ENCODE peak calls at places on chromosomes 2 and 18, in nine cellular contexts. P is fibroblast of pulmonary artery, T is hepatocyte, W is heart left ventricle, H is psoas muscle, V is lower lobe of right lung, Q is A549, I is astrocyte, N is esophagus squamous epithelium. F is an unnamed sample.

GRCh38 chr2:39194686-39195085 is 49.1 kb downstream of the CDKL4 start:
- DNase-seq in N (no peak), H (no peak), P (no peak), I (no peak), Q (no peak), T (no peak), V (no peak), W (no peak), F (no peak)

GRCh38 chr18:48897531-48897930 is 53.2 kb downstream of the SMAD7 start:
- DNase-seq in H (no peak), P (peak), W (no peak), Q (no peak), I (no peak), T (peak), V (no peak), N (no peak), F (no peak)

GRCh38 chr18:21998531-21998930 is 170.9 kb upstream of the GATA6 start:
- DNase-seq in W (peak), I (no peak), N (no peak), P (no peak), Q (no peak), H (no peak), T (peak), V (no peak), F (no peak)

GRCh38 chr18:24369420-24369819 is 28.2 kb downstream of the OSBPL1A start:
- DNase-seq in H (no peak), V (no peak), N (no peak), Q (no peak), W (no peak), I (peak), T (no peak), P (no peak), F (no peak)

GRCh38 chr2:236359426-236359825 is 95.2 kb upstream of the ASB18 start:
- DNase-seq in T (no peak), P (no peak), I (no peak), N (no peak), Q (no peak), W (no peak), H (no peak), V (no peak), F (no peak)

GRCh38 chr2:96768083-96768561 is 7.4 kb downstream of the CNNM4 start:
- DNase-seq in T (peak), V (no peak), Q (no peak), I (no peak), P (no peak), N (no peak), H (no peak), W (no peak), F (no peak)

GRCh38 chr2:96772903-96773675 is 12.4 kb downstream of the CNNM4 start:
- DNase-seq in I (no peak), V (no peak), N (no peak), P (no peak), Q (no peak), T (no peak), H (no peak), W (peak), F (no peak)

GRCh38 chr2:159450180-159450579 is 163.7 kb upstream of the WDSUB1 start:
- DNase-seq in T (no peak), I (no peak), W (no peak), N (no peak), Q (no peak), P (peak), V (no peak), H (no peak), F (no peak)

GRCh38 chr2:66694087-66694858 is 259.3 kb downstream of the MEIS1 start:
- DNase-seq in Q (no peak), W (no peak), T (peak), I (no peak), N (no peak), H (no peak), V (no peak), P (no peak), F (no peak)

GRCh38 chr2:238397381-238397780 is 29.3 kb upstream of the ASB1 start:
- DNase-seq in P (no peak), W (no peak), T (no peak), V (no peak), I (no peak), N (no peak), Q (no peak), H (no peak), F (no peak)

GRCh38 chr2:177553176-177553909 is 160.8 kb downstream of the AGPS start:
- DNase-seq in W (no peak), I (no peak), N (no peak), P (peak), T (peak), Q (no peak), H (no peak), V (no peak), F (no peak)

GRCh38 chr2:55419236-55419513 is 481 bp downstream of the CCDC88A start:
- DNase-seq in N (no peak), V (no peak), T (no peak), H (peak), I (peak), P (peak), W (no peak), Q (peak), F (no peak)

GRCh38 chr2:184556639-184557038 is 41.7 kb upstream of the ZNF804A start:
- DNase-seq in I (no peak), Q (no peak), V (no peak), W (no peak), T (no peak), P (no peak), H (no peak), N (no peak), F (no peak)

GRCh38 chr18:21664069-21664468 is 40.5 kb downstream of the ABHD3 start:
- DNase-seq in N (no peak), H (no peak), I (no peak), P (no peak), V (no peak), T (no peak), W (no peak), Q (peak), F (no peak)

GRCh38 chr2:200862532-200863000 is 1.9 kb downstream of the CLK1 start:
- DNase-seq in H (no peak), W (no peak), P (peak), V (no peak), N (no peak), T (peak), I (peak), Q (peak), F (peak)

GRCh38 chr2:238093181-238094140 is 6.7 kb upstream of the ESPNL start:
- DNase-seq in P (no peak), Q (no peak), N (no peak), T (no peak), V (no peak), H (peak), W (no peak), I (no peak), F (no peak)

GRCh38 chr2:214006601-214007000 is 404.3 kb upstream of the VWC2L start:
- DNase-seq in V (no peak), N (no peak), I (peak), W (no peak), T (no peak), H (no peak), Q (no peak), P (no peak), F (no peak)

GRCh38 chr2:120398051-120398960 is 52.4 kb downstream of the INHBB start:
- DNase-seq in V (no peak), N (no peak), I (peak), P (peak), Q (peak), W (no peak), T (no peak), H (peak), F (no peak)

GRCh38 chr2:148184967-148185366 is 164.1 kb downstream of the MBD5 start:
- DNase-seq in T (no peak), V (no peak), W (no peak), N (no peak), H (no peak), P (no peak), I (no peak), Q (no peak), F (peak)

GRCh38 chr2:203891474-203891873 is 23.9 kb downstream of the CTLA4 start:
- DNase-seq in I (no peak), N (no peak), V (no peak), W (no peak), H (no peak), Q (no peak), T (no peak), P (peak), F (peak)

GRCh38 chr2:69518836-69519235 is 81.6 kb upstream of the NFU1 start:
- DNase-seq in V (no peak), T (peak), Q (no peak), P (no peak), I (no peak), W (no peak), N (no peak), H (peak), F (no peak)

GRCh38 chr2:7057865-7058400 is 140.7 kb downstream of the RNF144A start:
- DNase-seq in P (no peak), V (no peak), W (no peak), H (no peak), Q (no peak), I (no peak), T (no peak), N (no peak), F (peak)

GRCh38 chr2:57943271-57943670 is 103.3 kb upstream of the VRK2 start:
- DNase-seq in Q (peak), T (peak), I (peak), W (no peak), H (no peak), P (peak), V (no peak), N (no peak), F (no peak)

GRCh38 chr2:238427435-238428162 is 872 bp downstream of the ASB1 start:
- DNase-seq in P (peak), Q (no peak), I (no peak), N (no peak), W (no peak), H (peak), V (no peak), T (peak), F (peak)

GRCh38 chr2:45987856-45988255 is 309.4 kb upstream of the EPAS1 start:
- DNase-seq in T (no peak), I (no peak), H (no peak), N (no peak), Q (no peak), P (no peak), V (no peak), W (no peak), F (no peak)

GRCh38 chr18:60019463-60019840 is 119.7 kb downstream of the PMAIP1 start:
- DNase-seq in I (peak), N (no peak), P (peak), T (no peak), V (no peak), H (no peak), Q (peak), W (no peak), F (no peak)

GRCh38 chr2:68837164-68837860 is 33.9 kb downstream of the BMP10 start:
- DNase-seq in V (peak), P (peak), N (no peak), W (peak), I (no peak), H (peak), T (peak), Q (peak), F (peak)

GRCh38 chr2:74199275-74199701 is 873 bp downstream of the MTHFD2 start:
- DNase-seq in P (no peak), H (no peak), W (no peak), N (no peak), Q (no peak), T (no peak), V (no peak), I (no peak), F (no peak)

GRCh38 chr18:42426496-42427015 is 471.5 kb downstream of the PIK3C3 start:
- DNase-seq in N (no peak), V (no peak), I (peak), P (no peak), W (no peak), H (no peak), Q (no peak), T (no peak), F (no peak)

GRCh38 chr2:74261204-74261864 is 62.9 kb downstream of the MTHFD2 start:
- DNase-seq in W (peak), I (no peak), V (no peak), T (peak), H (no peak), N (no peak), P (peak), Q (peak), F (no peak)

GRCh38 chr2:23549821-23550535 is 165.0 kb downstream of the KLHL29 start:
- DNase-seq in N (no peak), W (no peak), I (peak), P (peak), Q (no peak), H (no peak), T (no peak), V (no peak), F (peak)

GRCh38 chr18:596288-596881 is 403 bp upstream of the CLUL1 start:
- DNase-seq in H (no peak), P (no peak), W (no peak), I (no peak), N (no peak), T (peak), Q (peak), V (no peak), F (peak)

GRCh38 chr18:598053-598665 is 1.4 kb downstream of the CLUL1 start:
- DNase-seq in H (no peak), Q (no peak), N (no peak), P (no peak), I (no peak), V (no peak), W (no peak), T (no peak), F (no peak)

GRCh38 chr18:600107-600506 is 3.3 kb downstream of the CLUL1 start:
- DNase-seq in Q (no peak), H (no peak), T (no peak), I (no peak), W (no peak), P (no peak), N (no peak), V (no peak), F (no peak)

GRCh38 chr18:595571-595970 is 1.2 kb upstream of the CLUL1 start:
- DNase-seq in W (no peak), Q (no peak), T (no peak), V (no peak), I (no peak), N (no peak), P (no peak), H (no peak), F (no peak)

GRCh38 chr18:595068-595467 is 1.7 kb upstream of the CLUL1 start:
- DNase-seq in P (no peak), T (no peak), I (no peak), H (no peak), V (no peak), Q (no peak), W (no peak), N (no peak), F (no peak)
- TF ChIP-seq CTCF in P (no peak), T (no peak), I (no peak), H (no peak), V (no peak), Q (no peak), W (no peak), N (no peak), F (no peak)

DNA sequence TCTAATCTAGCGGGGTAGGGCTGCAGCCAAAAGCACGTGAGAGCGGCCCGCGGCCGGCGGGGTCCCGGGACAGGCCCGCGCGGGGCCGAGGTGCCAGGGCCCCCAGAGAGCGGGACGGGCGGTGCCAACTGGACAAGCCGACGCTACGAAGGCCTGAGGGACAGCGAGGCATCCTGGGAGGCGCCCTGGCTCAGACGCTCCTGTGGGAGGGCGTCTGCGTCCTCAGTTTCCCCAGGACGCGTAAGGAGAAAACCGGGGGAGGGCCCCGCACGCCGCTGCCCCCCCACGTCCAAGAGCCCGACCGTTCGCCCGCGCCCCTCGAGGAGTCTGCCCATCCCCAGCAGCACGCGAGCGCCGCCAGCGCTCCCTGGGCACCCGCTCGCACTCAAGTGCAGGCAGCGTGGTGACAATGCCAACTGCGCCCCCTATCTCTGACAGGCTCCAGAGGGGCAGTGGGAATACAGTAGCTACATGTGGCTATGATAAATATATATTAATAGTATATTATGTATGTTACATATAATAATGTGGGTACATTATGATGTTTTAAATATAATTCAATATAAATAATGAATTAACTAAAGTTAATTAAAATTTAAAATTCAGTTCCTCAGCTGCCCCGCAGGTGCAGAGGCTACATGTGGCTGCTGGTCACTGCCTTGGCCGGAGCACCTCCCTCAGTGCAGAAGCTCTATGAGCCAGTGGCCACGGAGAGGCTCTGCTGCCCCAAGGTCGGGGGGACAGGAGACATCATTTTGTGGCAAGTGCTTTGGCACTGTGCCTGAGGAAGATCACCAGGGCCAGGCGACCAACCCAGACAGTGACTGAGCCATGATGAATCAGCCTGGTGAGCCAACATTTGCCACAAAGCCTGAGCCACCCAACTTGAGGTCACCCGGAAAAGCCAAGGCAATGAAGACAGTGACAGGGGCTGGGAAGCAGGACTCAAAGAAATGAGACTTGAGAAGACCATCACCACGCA is 5.5 kb upstream of the SFT2D3 start:
- DNase-seq in W (peak), N (no peak), I (peak), P (peak), Q (peak), H (peak), T (peak), V (no peak), F (peak)
- H3K4me3 ChIP-seq in W (peak), N (peak), I (no peak), P (peak), Q (peak), H (peak), T (no peak), V (peak), F (no peak)

DNA sequence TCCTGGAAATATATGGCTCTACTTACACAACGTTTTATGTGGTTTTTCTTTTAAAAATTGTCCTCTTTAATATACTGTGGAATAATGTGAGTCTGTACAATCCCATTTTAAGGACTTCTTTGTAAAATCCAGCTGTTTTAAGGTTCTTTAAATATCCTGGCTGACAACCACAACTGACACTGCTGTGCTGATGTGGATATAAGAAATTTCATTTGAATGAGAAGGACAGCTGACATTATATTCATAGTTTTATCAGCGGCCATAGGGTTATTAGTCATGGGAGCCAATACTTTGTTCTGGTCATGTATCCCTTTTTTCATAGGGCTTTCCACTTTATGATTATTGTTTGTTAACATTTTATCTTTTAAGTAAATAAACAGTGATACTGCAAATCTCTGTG is 169.5 kb downstream of the CAMKMT start:
- DNase-seq in Q (no peak), H (no peak), W (no peak), P (no peak), T (no peak), V (no peak), I (no peak), N (no peak), F (no peak)
- TF ChIP-seq CTCF in Q (no peak), H (no peak), W (no peak), P (no peak), T (no peak), V (no peak), I (no peak), N (no peak), F (no peak)

GRCh38 chr2:173751245-173751975 is 213.8 kb downstream of the SP3 start:
- DNase-seq in P (no peak), W (no peak), H (no peak), Q (no peak), I (no peak), V (no peak), N (no peak), T (no peak), F (no peak)

GRCh38 chr2:173749315-173749714 is 215.9 kb downstream of the SP3 start:
- DNase-seq in I (peak), H (no peak), N (no peak), W (no peak), P (peak), T (peak), V (no peak), Q (peak), F (peak)

GRCh38 chr2:173750831-173751230 is 214.3 kb downstream of the SP3 start:
- DNase-seq in T (no peak), P (no peak), H (no peak), W (no peak), N (no peak), I (no peak), V (no peak), Q (no peak), F (no peak)

GRCh38 chr2:173750332-173750731 is 214.8 kb downstream of the SP3 start:
- DNase-seq in H (no peak), I (peak), Q (no peak), W (peak), P (peak), V (no peak), T (peak), N (no peak), F (no peak)

DNA sequence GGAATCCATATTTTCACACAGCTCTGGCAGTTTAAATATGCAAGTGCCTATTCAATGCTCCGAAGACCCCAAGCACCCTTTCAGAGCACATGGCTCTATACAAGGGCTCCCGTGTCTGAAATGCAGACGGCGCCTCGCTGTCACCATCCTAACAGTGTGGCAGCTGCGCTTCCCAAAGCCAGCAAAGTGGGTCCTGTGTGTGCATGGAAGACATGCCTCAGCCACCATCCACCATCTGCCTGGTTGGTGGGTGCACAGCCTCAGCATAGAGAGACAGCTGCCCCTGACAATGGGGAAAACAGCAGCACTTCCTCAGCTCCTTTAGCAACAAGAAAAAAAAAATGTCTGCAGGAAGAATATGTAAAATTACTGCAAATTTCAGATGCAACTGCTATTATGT is 218.1 kb downstream of the SP3 start:
- DNase-seq in H (no peak), N (no peak), W (no peak), Q (no peak), T (no peak), P (no peak), I (no peak), V (no peak), F (no peak)
- H3K4me3 ChIP-seq in H (no peak), N (no peak), W (no peak), Q (no peak), T (no peak), P (no peak), I (no peak), V (no peak), F (no peak)

GRCh38 chr2:86225581-86225980 is 26.3 kb downstream of the MRPL35 start:
- DNase-seq in I (no peak), P (peak), V (no peak), N (no peak), H (peak), W (peak), Q (no peak), T (no peak), F (peak)
- TF ChIP-seq CTCF in I (no peak), P (no peak), V (no peak), N (no peak), H (no peak), W (no peak), Q (no peak), T (no peak), F (no peak)

DNA sequence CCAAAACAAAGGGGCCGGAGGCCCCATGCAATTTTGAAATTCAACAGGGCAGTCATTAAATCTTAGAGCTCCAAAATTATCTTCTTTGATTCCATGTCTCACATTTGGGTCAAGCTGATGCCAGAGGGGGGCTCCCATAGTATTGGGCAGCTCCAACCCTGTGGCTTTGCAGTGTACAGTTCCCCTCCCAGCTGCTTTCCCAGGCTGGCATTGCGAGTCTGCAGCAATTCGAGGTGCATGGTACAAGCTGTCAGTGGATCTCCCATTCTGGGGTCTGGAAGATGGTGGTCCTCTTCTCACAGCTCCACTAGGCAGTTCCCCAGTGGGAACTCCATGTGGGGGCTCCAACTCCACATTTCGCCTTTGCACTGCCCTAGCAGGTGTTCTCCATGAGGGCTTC is 72.7 kb upstream of the ARHGAP15 start:
- DNase-seq in N (no peak), Q (no peak), V (no peak), I (no peak), T (no peak), P (no peak), H (no peak), W (no peak), F (no peak)
- H3K4me3 ChIP-seq in N (no peak), Q (no peak), V (no peak), I (no peak), T (no peak), P (no peak), H (no peak), W (no peak), F (no peak)